ENCODE peak calls at places on chromosomes 4 and X, in ten cellular contexts. S, Q, U, M, W, L, V, P, G and K are unnamed samples.

GRCh38 chr4:99102634-99103033 is 14.0 kb upstream of the ADH5 start:
- DNase-seq in G (no peak), U (no peak), M (no peak), V (no peak), P (no peak), Q (no peak), W (no peak), S (no peak), L (no peak), K (no peak)

GRCh38 chr4:304987-305680 is at the start of gene ZNF732:
- DNase-seq in V (peak), M (no peak), L (no peak), Q (peak), S (no peak), W (no peak), P (peak), G (peak), U (peak), K (no peak)

GRCh38 chr4:54400802-54401201 is 171.7 kb downstream of the PDGFRA start:
- DNase-seq in P (no peak), G (peak), M (no peak), V (peak), Q (peak), U (peak), S (no peak), L (no peak), W (no peak), K (peak)

GRCh38 chr4:25235401-25235800 is 1.6 kb downstream of the PI4K2B start:
- DNase-seq in L (no peak), Q (no peak), M (no peak), U (no peak), S (peak), P (no peak), G (no peak), W (no peak), V (peak), K (no peak)

GRCh38 chrX:104670051-104670450 is 104.1 kb downstream of the IL1RAPL2 start:
- DNase-seq in V (no peak), P (no peak), S (no peak), M (no peak), Q (no peak), G (no peak), U (no peak), W (no peak), L (no peak), K (no peak)

GRCh38 chr4:7160439-7160838 is 31.9 kb upstream of the SORCS2 start:
- DNase-seq in P (peak), U (no peak), L (no peak), G (no peak), V (no peak), Q (no peak), W (no peak), S (no peak), M (no peak), K (no peak)

GRCh38 chr4:60463846-60464502 is 736.2 kb upstream of the ADGRL3 start:
- DNase-seq in S (no peak), W (no peak), V (peak), G (no peak), P (no peak), M (no peak), Q (no peak), L (peak), U (peak), K (no peak)

GRCh38 chr4:101865501-101866062 is 75.1 kb downstream of the BANK1 start:
- DNase-seq in U (peak), P (no peak), S (no peak), V (peak), L (no peak), W (no peak), G (peak), Q (peak), M (no peak), K (peak)

GRCh38 chr4:85715996-85716737 is 241.2 kb downstream of the ARHGAP24 start:
- DNase-seq in G (no peak), W (no peak), U (peak), Q (peak), S (no peak), P (no peak), V (no peak), M (no peak), L (no peak), K (no peak)

GRCh38 chr4:181971411-181971810 is 271.8 kb upstream of the TENM3 start:
- DNase-seq in L (no peak), Q (peak), G (no peak), V (peak), M (no peak), U (peak), P (no peak), W (no peak), S (no peak), K (no peak)

GRCh38 chrX:23907496-23908218 is at the start of the genes APOO and CXorf58:
- DNase-seq in G (peak), U (peak), S (peak), V (peak), Q (peak), L (peak), M (peak), P (peak), W (peak), K (peak)

GRCh38 chr4:136935305-136935704 is 597.0 kb downstream of the PCDH18 start:
- DNase-seq in U (no peak), L (no peak), V (no peak), P (no peak), W (no peak), M (no peak), S (no peak), G (no peak), Q (no peak), K (no peak)

GRCh38 chr4:5980436-5981155 is 37.6 kb downstream of the C4orf50 start:
- DNase-seq in V (no peak), U (no peak), W (no peak), M (peak), G (no peak), L (no peak), P (peak), S (no peak), Q (no peak), K (no peak)

GRCh38 chr4:40349561-40350198 is 14.5 kb downstream of the CHRNA9 start:
- DNase-seq in U (peak), L (no peak), W (no peak), P (no peak), V (no peak), G (peak), M (no peak), S (peak), Q (peak), K (peak)

GRCh38 chr4:85398276-85398675 is 76.7 kb upstream of the ARHGAP24 start:
- DNase-seq in U (peak), M (no peak), Q (peak), G (no peak), W (no peak), V (no peak), L (no peak), S (no peak), P (no peak), K (peak)

GRCh38 chrX:129823523-129823922 is 20.2 kb downstream of the ZDHHC9 start:
- DNase-seq in V (no peak), P (no peak), M (no peak), U (no peak), W (no peak), S (no peak), Q (no peak), G (no peak), L (no peak), K (no peak)

GRCh38 chrX:119693032-119693995 is at the start of gene SEPTIN6:
- DNase-seq in S (peak), W (peak), V (peak), U (peak), P (peak), G (peak), L (peak), Q (peak), M (peak), K (peak)

GRCh38 chrX:67544281-67544680 is 460 bp downstream of the AR start:
- DNase-seq in S (no peak), U (peak), W (no peak), G (no peak), L (peak), V (no peak), Q (no peak), P (peak), M (no peak), K (peak)

GRCh38 chr4:23736466-23736865 is 153.4 kb downstream of the PPARGC1A start:
- DNase-seq in W (no peak), U (no peak), L (no peak), Q (no peak), V (no peak), M (no peak), P (no peak), S (no peak), G (no peak), K (no peak)

GRCh38 chr4:48110452-48110978 is 23.5 kb downstream of the TXK start:
- DNase-seq in S (no peak), P (no peak), M (no peak), Q (peak), G (no peak), V (no peak), U (peak), W (no peak), L (no peak), K (no peak)

GRCh38 chr4:31351695-31352094 is 631.5 kb downstream of the PCDH7 start:
- DNase-seq in U (no peak), S (no peak), W (no peak), G (no peak), M (no peak), Q (no peak), L (no peak), P (no peak), V (no peak), K (no peak)

GRCh38 chrX:34813618-34814017 is 129.0 kb upstream of the FAM47B start:
- DNase-seq in L (no peak), M (no peak), S (no peak), P (no peak), U (peak), G (peak), W (no peak), V (peak), Q (peak), K (no peak)

GRCh38 chr4:80261989-80262600 is 4.4 kb upstream of the FGF5 start:
- DNase-seq in P (no peak), S (no peak), V (no peak), Q (no peak), U (no peak), G (no peak), M (no peak), W (no peak), L (no peak), K (no peak)

GRCh38 chrX:100413231-100413630 is 3.2 kb upstream of the PCDH19 start:
- DNase-seq in G (peak), Q (peak), V (peak), M (no peak), S (peak), P (peak), U (peak), W (peak), L (peak), K (peak)

GRCh38 chr4:48963042-48963679 is 22.9 kb upstream of the CWH43 start:
- DNase-seq in W (peak), P (peak), S (peak), V (peak), U (peak), M (peak), L (peak), G (peak), Q (peak), K (peak)

GRCh38 chr4:171203425-171203824 is 609.8 kb upstream of the GALNTL6 start:
- DNase-seq in Q (peak), U (peak), W (no peak), P (no peak), V (peak), L (no peak), M (no peak), G (no peak), S (no peak), K (no peak)

GRCh38 chr4:142480244-142480643 is 365.9 kb downstream of the INPP4B start:
- DNase-seq in S (no peak), P (no peak), G (peak), L (no peak), V (peak), U (peak), M (no peak), W (peak), Q (peak), K (no peak)

GRCh38 chrX:39821011-39821708 is 276.6 kb downstream of the BCOR start:
- DNase-seq in M (no peak), P (peak), Q (peak), L (peak), G (peak), U (peak), S (no peak), W (no peak), V (no peak), K (peak)

GRCh38 chr4:185925910-185926360 is 113.9 kb upstream of the SORBS2 start:
- DNase-seq in W (no peak), S (no peak), M (no peak), Q (no peak), U (no peak), V (no peak), L (peak), G (no peak), P (no peak), K (peak)

GRCh38 chr4:20487852-20488251 is 212.4 kb upstream of the PACRGL start:
- DNase-seq in S (no peak), M (no peak), G (peak), W (no peak), P (no peak), Q (no peak), V (no peak), L (peak), U (peak), K (no peak)

GRCh38 chr4:147794787-147795413 is 63.0 kb downstream of the ARHGAP10 start:
- DNase-seq in V (no peak), U (no peak), Q (no peak), S (no peak), W (no peak), M (no peak), P (no peak), G (no peak), L (no peak), K (no peak)

GRCh38 chrX:48752498-48752897 is 9.0 kb upstream of the GLOD5 start:
- DNase-seq in S (no peak), L (no peak), M (no peak), U (no peak), G (no peak), W (peak), Q (no peak), P (no peak), V (no peak), K (no peak)

GRCh38 chr4:40409835-40410234 is 74.7 kb downstream of the CHRNA9 start:
- DNase-seq in G (peak), L (no peak), Q (peak), P (no peak), S (no peak), W (no peak), M (no peak), U (peak), V (peak), K (no peak)

GRCh38 chr4:151674804-151675290 is 86.0 kb downstream of the GATB start:
- DNase-seq in P (peak), L (peak), V (peak), Q (peak), S (no peak), W (no peak), U (peak), M (no peak), G (no peak), K (peak)

GRCh38 chr4:181676546-181676945 is 566.7 kb upstream of the TENM3 start:
- DNase-seq in G (no peak), S (no peak), W (no peak), Q (no peak), M (no peak), P (no peak), V (peak), U (peak), L (no peak), K (no peak)

GRCh38 chrX:138908577-138908976 is 197.1 kb upstream of the FGF13 start:
- DNase-seq in Q (no peak), L (no peak), W (no peak), G (no peak), V (peak), M (no peak), U (no peak), P (no peak), S (no peak), K (no peak)

GRCh38 chr4:89172865-89173264 is 61.5 kb downstream of the TIGD2 start:
- DNase-seq in V (no peak), P (no peak), G (no peak), L (peak), S (no peak), W (no peak), U (no peak), M (no peak), Q (no peak), K (no peak)
- TF ChIP-seq CTCF in V (no peak), P (no peak), G (no peak), L (no peak), S (no peak), W (no peak), U (no peak), M (no peak), Q (no peak), K (no peak)

GRCh38 chrX:44342866-44343265 is 606 bp downstream of the EFHC2 start:
- DNase-seq in L (no peak), S (no peak), Q (no peak), U (no peak), G (no peak), P (no peak), W (no peak), V (no peak), M (no peak), K (no peak)

GRCh38 chrX:44338361-44338760 is 5.1 kb downstream of the EFHC2 start:
- DNase-seq in W (no peak), M (no peak), Q (no peak), L (no peak), U (no peak), V (no peak), P (no peak), S (no peak), G (no peak), K (no peak)

GRCh38 chrX:44344194-44344593 is 722 bp upstream of the EFHC2 start:
- DNase-seq in W (peak), S (no peak), V (no peak), Q (no peak), L (no peak), G (no peak), U (no peak), M (no peak), P (no peak), K (no peak)

GRCh38 chrX:44344687-44345086 is 1.2 kb upstream of the EFHC2 start:
- DNase-seq in V (no peak), W (no peak), L (no peak), G (no peak), P (no peak), M (no peak), S (no peak), U (no peak), Q (no peak), K (no peak)

GRCh38 chrX:44343412-44343942 is at the start of gene EFHC2:
- DNase-seq in U (peak), G (no peak), Q (peak), W (peak), V (no peak), S (no peak), P (peak), L (peak), M (no peak), K (peak)
- H2AFZ ChIP-seq in U (peak), G (peak), Q (peak), W (no peak), V (peak), S (no peak), P (peak), L (peak), M (no peak), K (peak)

GRCh38 chrX:47217121-47217851 is 1.2 kb upstream of the CDK16 start:
- DNase-seq in M (no peak), S (no peak), Q (peak), W (peak), L (no peak), V (peak), U (peak), P (peak), G (peak), K (peak)
- H3K4me3 ChIP-seq in M (peak), S (peak), Q (no peak), W (peak), L (peak), V (peak), U (peak), P (peak), G (peak), K (no peak)

GRCh38 chr4:112332398-112332797 is 35.2 kb downstream of the ALPK1 start:
- DNase-seq in V (no peak), P (no peak), U (no peak), S (no peak), G (no peak), Q (no peak), M (no peak), W (no peak), L (no peak), K (no peak)

GRCh38 chr4:112329672-112330372 is 32.7 kb downstream of the ALPK1 start:
- DNase-seq in V (no peak), P (no peak), Q (no peak), G (no peak), U (no peak), L (no peak), W (no peak), S (no peak), M (no peak), K (no peak)

GRCh38 chr4:112330921-112331320 is 33.8 kb downstream of the ALPK1 start:
- DNase-seq in U (no peak), W (no peak), V (no peak), M (no peak), G (no peak), P (no peak), S (no peak), L (no peak), Q (no peak), K (no peak)

GRCh38 chr4:112325522-112325921 is 28.4 kb downstream of the ALPK1 start:
- DNase-seq in V (no peak), S (no peak), U (no peak), W (no peak), P (peak), Q (no peak), L (no peak), G (no peak), M (no peak), K (no peak)

DNA sequence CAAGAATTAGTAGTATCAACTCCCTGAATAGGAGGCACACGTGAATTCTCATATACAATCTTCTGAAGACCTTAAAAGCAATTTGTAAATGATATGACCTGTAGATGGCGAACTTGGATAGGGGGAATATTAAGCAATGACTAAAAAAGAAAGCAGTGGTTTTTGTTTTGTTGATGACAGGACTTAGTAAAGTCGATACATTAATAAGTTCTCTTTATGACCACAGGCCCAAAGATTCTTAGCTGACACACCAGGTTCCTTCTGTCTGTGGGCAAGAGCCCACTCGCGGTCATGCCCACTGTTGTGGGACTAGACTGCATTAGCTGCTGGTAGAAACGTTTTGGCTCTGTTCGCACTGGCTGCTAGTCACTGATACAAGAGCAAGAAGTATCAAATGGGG is 30.8 kb downstream of the ALPK1 start:
- DNase-seq in M (peak), W (no peak), P (peak), V (peak), U (peak), G (peak), L (peak), S (peak), Q (peak), K (peak)
- TF ChIP-seq CTCF in M (peak), W (peak), P (peak), V (peak), U (peak), G (peak), L (peak), S (peak), Q (peak), K (peak)

GRCh38 chr4:53306729-53307128 is 59.1 kb downstream of the SCFD2 start:
- DNase-seq in L (no peak), M (no peak), S (no peak), Q (peak), W (no peak), P (peak), U (peak), V (no peak), G (peak), K (no peak)

GRCh38 chr4:53307819-53308773 is 57.8 kb downstream of the SCFD2 start:
- DNase-seq in V (no peak), W (no peak), S (no peak), P (no peak), G (peak), U (no peak), Q (no peak), L (no peak), M (no peak), K (no peak)

GRCh38 chr4:53313510-53313909 is 52.4 kb downstream of the SCFD2 start:
- DNase-seq in W (no peak), M (no peak), G (peak), S (peak), V (peak), L (peak), Q (peak), P (peak), U (no peak), K (peak)

GRCh38 chr4:53307210-53307609 is 58.7 kb downstream of the SCFD2 start:
- DNase-seq in M (no peak), L (no peak), P (no peak), V (no peak), Q (no peak), U (no peak), W (no peak), G (no peak), S (no peak), K (no peak)

GRCh38 chr4:53309321-53310020 is 56.4 kb downstream of the SCFD2 start:
- DNase-seq in W (no peak), L (no peak), G (no peak), U (no peak), P (no peak), Q (no peak), M (no peak), V (no peak), S (no peak), K (no peak)
- H2AFZ ChIP-seq in W (no peak), L (no peak), G (no peak), U (no peak), P (no peak), Q (no peak), M (no peak), V (no peak), S (no peak), K (no peak)

GRCh38 chr4:81468685-81469084 is 3.0 kb downstream of the RASGEF1B start:
- DNase-seq in M (no peak), P (no peak), S (no peak), V (no peak), G (no peak), Q (no peak), W (no peak), U (no peak), L (no peak), K (no peak)
- H3K4me3 ChIP-seq in M (no peak), P (no peak), S (no peak), V (no peak), G (no peak), Q (no peak), W (no peak), U (no peak), L (no peak), K (no peak)